ENCODE peak calls at places on chromosomes 12 and 14, in ten cellular contexts. One of them, this sample, is unnamed.

GRCh38 chr12:2233034-2233433 is 180.2 kb downstream of the CACNA1C start:
- DNase-seq in AG10803: peak
- DNase-seq in neural crest cell: no peak
- DNase-seq in H9: no peak
- DNase-seq in lower lobe of right lung: no peak
- DNase-seq in Panc1: no peak
- DNase-seq in foreskin fibroblast: peak
- DNase-seq in A549: no peak
- DNase-seq in foreskin keratinocyte: no peak
- DNase-seq in epithelial cell of esophagus: no peak
- DNase-seq in this sample: no peak

GRCh38 chr12:591167-591570 is 72.1 kb downstream of the NINJ2 start:
- DNase-seq in A549: no peak
- DNase-seq in foreskin keratinocyte: no peak
- DNase-seq in neural crest cell: no peak
- DNase-seq in epithelial cell of esophagus: no peak
- DNase-seq in foreskin fibroblast: no peak
- DNase-seq in lower lobe of right lung: no peak
- DNase-seq in AG10803: no peak
- DNase-seq in Panc1: no peak
- DNase-seq in H9: no peak
- DNase-seq in this sample: peak

GRCh38 chr12:108653922-108654321 is 20.2 kb upstream of the SELPLG start:
- DNase-seq in lower lobe of right lung: no peak
- DNase-seq in foreskin keratinocyte: no peak
- DNase-seq in H9: no peak
- DNase-seq in Panc1: no peak
- DNase-seq in epithelial cell of esophagus: no peak
- DNase-seq in AG10803: no peak
- DNase-seq in A549: no peak
- DNase-seq in neural crest cell: no peak
- DNase-seq in foreskin fibroblast: no peak
- DNase-seq in this sample: no peak

GRCh38 chr14:101233391-101233790 is 327.9 kb upstream of the DIO3 start:
- DNase-seq in foreskin fibroblast: no peak
- DNase-seq in H9: no peak
- DNase-seq in AG10803: no peak
- DNase-seq in A549: no peak
- DNase-seq in foreskin keratinocyte: no peak
- DNase-seq in Panc1: no peak
- DNase-seq in neural crest cell: no peak
- DNase-seq in lower lobe of right lung: no peak
- DNase-seq in epithelial cell of esophagus: no peak
- DNase-seq in this sample: no peak

GRCh38 chr14:56487090-56487667 is 92.4 kb upstream of the TMEM260 start:
- DNase-seq in foreskin fibroblast: peak
- DNase-seq in lower lobe of right lung: no peak
- DNase-seq in neural crest cell: no peak
- DNase-seq in H9: no peak
- DNase-seq in AG10803: peak
- DNase-seq in A549: peak
- DNase-seq in Panc1: no peak
- DNase-seq in foreskin keratinocyte: no peak
- DNase-seq in epithelial cell of esophagus: peak
- DNase-seq in this sample: no peak

GRCh38 chr12:111457577-111457976 is 51.9 kb downstream of the SH2B3 start:
- DNase-seq in epithelial cell of esophagus: no peak
- DNase-seq in H9: no peak
- DNase-seq in Panc1: no peak
- DNase-seq in foreskin keratinocyte: no peak
- DNase-seq in AG10803: no peak
- DNase-seq in A549: no peak
- DNase-seq in neural crest cell: no peak
- DNase-seq in foreskin fibroblast: no peak
- DNase-seq in lower lobe of right lung: no peak
- DNase-seq in this sample: no peak

GRCh38 chr12:126112141-126112540 is 1046.9 kb downstream of the AACS start:
- DNase-seq in epithelial cell of esophagus: no peak
- DNase-seq in foreskin fibroblast: no peak
- DNase-seq in neural crest cell: no peak
- DNase-seq in lower lobe of right lung: no peak
- DNase-seq in A549: no peak
- DNase-seq in H9: no peak
- DNase-seq in Panc1: no peak
- DNase-seq in foreskin keratinocyte: no peak
- DNase-seq in AG10803: no peak
- DNase-seq in this sample: no peak

GRCh38 chr14:75884198-75884611 is 97.6 kb downstream of the TGFB3 start:
- DNase-seq in foreskin keratinocyte: no peak
- DNase-seq in H9: no peak
- DNase-seq in A549: no peak
- DNase-seq in foreskin fibroblast: peak
- DNase-seq in AG10803: peak
- DNase-seq in lower lobe of right lung: no peak
- DNase-seq in epithelial cell of esophagus: peak
- DNase-seq in neural crest cell: no peak
- DNase-seq in Panc1: no peak
- DNase-seq in this sample: peak

GRCh38 chr14:94685166-94685581 is 73.0 kb downstream of the SERPINA3 start:
- DNase-seq in epithelial cell of esophagus: no peak
- DNase-seq in AG10803: no peak
- DNase-seq in neural crest cell: no peak
- DNase-seq in H9: peak
- DNase-seq in lower lobe of right lung: no peak
- DNase-seq in foreskin keratinocyte: no peak
- DNase-seq in foreskin fibroblast: no peak
- DNase-seq in A549: peak
- DNase-seq in Panc1: no peak
- DNase-seq in this sample: peak

GRCh38 chr12:51951843-51952722 is 584 bp downstream of the ACVR1B start:
- DNase-seq in epithelial cell of esophagus: peak
- DNase-seq in AG10803: no peak
- DNase-seq in neural crest cell: peak
- DNase-seq in A549: no peak
- DNase-seq in H9: peak
- DNase-seq in lower lobe of right lung: peak
- DNase-seq in foreskin keratinocyte: no peak
- DNase-seq in foreskin fibroblast: no peak
- DNase-seq in Panc1: no peak
- DNase-seq in this sample: no peak

GRCh38 chr12:13027032-13027431 is 17.1 kb upstream of the FAM234B start:
- DNase-seq in lower lobe of right lung: no peak
- DNase-seq in epithelial cell of esophagus: no peak
- DNase-seq in foreskin fibroblast: no peak
- DNase-seq in Panc1: no peak
- DNase-seq in foreskin keratinocyte: no peak
- DNase-seq in AG10803: no peak
- DNase-seq in neural crest cell: no peak
- DNase-seq in A549: no peak
- DNase-seq in H9: no peak
- DNase-seq in this sample: no peak

GRCh38 chr12:83676896-83677295 is 990.2 kb downstream of the TMTC2 start:
- DNase-seq in Panc1: no peak
- DNase-seq in H9: no peak
- DNase-seq in lower lobe of right lung: no peak
- DNase-seq in AG10803: no peak
- DNase-seq in foreskin keratinocyte: no peak
- DNase-seq in epithelial cell of esophagus: no peak
- DNase-seq in A549: no peak
- DNase-seq in neural crest cell: no peak
- DNase-seq in foreskin fibroblast: no peak
- DNase-seq in this sample: no peak

GRCh38 chr12:27821259-27821973 is 41.4 kb upstream of the MANSC4 start:
- DNase-seq in A549: peak
- DNase-seq in foreskin fibroblast: peak
- DNase-seq in H9: peak
- DNase-seq in epithelial cell of esophagus: peak
- DNase-seq in Panc1: peak
- DNase-seq in AG10803: peak
- DNase-seq in neural crest cell: peak
- DNase-seq in lower lobe of right lung: no peak
- DNase-seq in foreskin keratinocyte: peak
- DNase-seq in this sample: no peak

GRCh38 chr12:80912906-80913769 is 24.6 kb downstream of the LIN7A start:
- DNase-seq in epithelial cell of esophagus: peak
- DNase-seq in Panc1: no peak
- DNase-seq in H9: no peak
- DNase-seq in neural crest cell: no peak
- DNase-seq in AG10803: no peak
- DNase-seq in foreskin fibroblast: no peak
- DNase-seq in A549: no peak
- DNase-seq in foreskin keratinocyte: peak
- DNase-seq in lower lobe of right lung: no peak
- DNase-seq in this sample: no peak

GRCh38 chr12:23528316-23528715 is 421.2 kb downstream of the SOX5 start:
- DNase-seq in H9: no peak
- DNase-seq in lower lobe of right lung: no peak
- DNase-seq in neural crest cell: no peak
- DNase-seq in foreskin fibroblast: no peak
- DNase-seq in Panc1: no peak
- DNase-seq in A549: no peak
- DNase-seq in foreskin keratinocyte: no peak
- DNase-seq in AG10803: no peak
- DNase-seq in epithelial cell of esophagus: peak
- DNase-seq in this sample: no peak

GRCh38 chr12:109594566-109595317 is 21.1 kb downstream of the MVK start:
- DNase-seq in A549: no peak
- DNase-seq in neural crest cell: no peak
- DNase-seq in foreskin fibroblast: no peak
- DNase-seq in AG10803: no peak
- DNase-seq in lower lobe of right lung: no peak
- DNase-seq in foreskin keratinocyte: no peak
- DNase-seq in epithelial cell of esophagus: peak
- DNase-seq in Panc1: no peak
- DNase-seq in H9: no peak
- DNase-seq in this sample: no peak

DNA sequence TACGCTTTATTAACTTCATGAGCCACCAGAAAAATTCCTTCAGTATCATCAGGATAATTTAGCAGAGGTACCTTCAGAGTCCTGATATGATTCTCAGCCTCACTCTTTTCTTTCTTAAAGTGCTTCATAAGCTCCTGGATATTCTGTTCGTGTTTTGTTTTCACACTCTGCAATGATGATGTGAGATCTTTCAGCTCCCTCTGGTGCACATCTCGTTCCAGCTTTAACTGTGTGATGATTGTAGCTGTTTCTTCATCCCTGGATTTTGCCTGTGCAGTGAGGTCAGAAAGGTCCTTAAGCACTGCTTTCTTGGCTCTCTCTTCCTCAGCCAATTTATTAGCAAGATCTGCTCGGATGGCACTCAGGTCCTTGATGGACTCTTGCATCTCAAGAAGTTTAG is 156.7 kb downstream of the CEP128 start:
- DNase-seq in A549: peak
- DNase-seq in Panc1: no peak
- DNase-seq in neural crest cell: no peak
- DNase-seq in foreskin fibroblast: no peak
- DNase-seq in foreskin keratinocyte: no peak
- DNase-seq in lower lobe of right lung: no peak
- DNase-seq in H9: no peak
- DNase-seq in epithelial cell of esophagus: no peak
- DNase-seq in AG10803: peak
- DNase-seq in this sample: no peak
- TF ChIP-seq CTCF in A549: no peak
- TF ChIP-seq CTCF in Panc1: no peak
- TF ChIP-seq CTCF in neural crest cell: no peak
- TF ChIP-seq CTCF in foreskin fibroblast: peak
- TF ChIP-seq CTCF in foreskin keratinocyte: no peak
- TF ChIP-seq CTCF in lower lobe of right lung: no peak
- TF ChIP-seq CTCF in H9: no peak
- TF ChIP-seq CTCF in epithelial cell of esophagus: no peak
- TF ChIP-seq CTCF in AG10803: peak
- TF ChIP-seq CTCF in this sample: peak

GRCh38 chr12:67651380-67651695 is 2.8 kb downstream of the DYRK2 start:
- DNase-seq in foreskin keratinocyte: no peak
- DNase-seq in epithelial cell of esophagus: peak
- DNase-seq in neural crest cell: no peak
- DNase-seq in foreskin fibroblast: peak
- DNase-seq in A549: peak
- DNase-seq in lower lobe of right lung: no peak
- DNase-seq in H9: no peak
- DNase-seq in AG10803: peak
- DNase-seq in Panc1: no peak
- DNase-seq in this sample: no peak
- TF ChIP-seq CTCF in foreskin keratinocyte: peak
- TF ChIP-seq CTCF in epithelial cell of esophagus: peak
- TF ChIP-seq CTCF in neural crest cell: peak
- TF ChIP-seq CTCF in foreskin fibroblast: peak
- TF ChIP-seq CTCF in A549: no peak
- TF ChIP-seq CTCF in lower lobe of right lung: no peak
- TF ChIP-seq CTCF in H9: peak
- TF ChIP-seq CTCF in AG10803: peak
- TF ChIP-seq CTCF in Panc1: peak
- TF ChIP-seq CTCF in this sample: peak

GRCh38 chr12:30753233-30753632 is 1.5 kb downstream of the CAPRIN2 start:
- DNase-seq in foreskin fibroblast: peak
- DNase-seq in epithelial cell of esophagus: peak
- DNase-seq in AG10803: peak
- DNase-seq in lower lobe of right lung: no peak
- DNase-seq in foreskin keratinocyte: no peak
- DNase-seq in A549: peak
- DNase-seq in Panc1: peak
- DNase-seq in H9: peak
- DNase-seq in neural crest cell: peak
- DNase-seq in this sample: no peak
- TF ChIP-seq CTCF in foreskin fibroblast: peak
- TF ChIP-seq CTCF in epithelial cell of esophagus: peak
- TF ChIP-seq CTCF in AG10803: peak
- TF ChIP-seq CTCF in lower lobe of right lung: no peak
- TF ChIP-seq CTCF in foreskin keratinocyte: peak
- TF ChIP-seq CTCF in A549: peak
- TF ChIP-seq CTCF in Panc1: peak
- TF ChIP-seq CTCF in H9: peak
- TF ChIP-seq CTCF in neural crest cell: peak
- TF ChIP-seq CTCF in this sample: peak

GRCh38 chr14:24900281-24900868 is 149.6 kb downstream of the STXBP6 start:
- DNase-seq in foreskin fibroblast: peak
- DNase-seq in epithelial cell of esophagus: no peak
- DNase-seq in foreskin keratinocyte: no peak
- DNase-seq in H9: no peak
- DNase-seq in A549: no peak
- DNase-seq in AG10803: peak
- DNase-seq in Panc1: no peak
- DNase-seq in lower lobe of right lung: no peak
- DNase-seq in neural crest cell: no peak
- DNase-seq in this sample: no peak
- TF ChIP-seq CTCF in foreskin fibroblast: no peak
- TF ChIP-seq CTCF in epithelial cell of esophagus: no peak
- TF ChIP-seq CTCF in foreskin keratinocyte: no peak
- TF ChIP-seq CTCF in H9: no peak
- TF ChIP-seq CTCF in A549: no peak
- TF ChIP-seq CTCF in AG10803: peak
- TF ChIP-seq CTCF in Panc1: no peak
- TF ChIP-seq CTCF in lower lobe of right lung: no peak
- TF ChIP-seq CTCF in neural crest cell: no peak
- TF ChIP-seq CTCF in this sample: no peak